ENCODE peak calls at places on chromosomes 1 and 21, in eight cellular contexts. F is heart left ventricle; H is mammary epithelial cell; A is CD4-positive, alpha-beta T cell; Q is psoas muscle; Y is CD4-positive, CD25-positive, alpha-beta regulatory T cell; D is prostate gland; B is IMR-90. E is an unnamed sample.

GRCh38 chr1:222546548-222547259 is 1.2 kb downstream of the HHIPL2 start:
- DNase-seq in F (no peak), H (peak; percentile 88), A (no peak), Q (no peak), Y (no peak), D (no peak), B (peak; percentile 83), E (peak; percentile 54)

GRCh38 chr1:183090386-183091006 is 67.3 kb downstream of the LAMC1 start:
- DNase-seq in F (peak; percentile 75), H (no peak), A (no peak), Q (peak; percentile 54), Y (no peak), D (peak; percentile 8), B (peak; percentile 82), E (peak; percentile 50)

GRCh38 chr1:55034476-55035133 is 4.7 kb upstream of the PCSK9 start:
- DNase-seq in F (no peak), H (no peak), A (no peak), Q (no peak), Y (no peak), D (no peak), B (no peak), E (peak; percentile 52)

GRCh38 chr21:45080232-45080631 is 5.9 kb downstream of the ADARB1 start:
- DNase-seq in F (no peak), H (no peak), A (no peak), Q (no peak), Y (no peak), D (no peak), B (no peak), E (no peak)

GRCh38 chr1:16111771-16112557 is 38.5 kb upstream of the FAM131C start:
- DNase-seq in F (peak; percentile 71), H (no peak), A (no peak), Q (no peak), Y (no peak), D (no peak), B (peak; percentile 87), E (peak; percentile 71)

GRCh38 chr1:86155061-86155806 is 1.3 kb downstream of the COL24A1 start:
- DNase-seq in F (peak; percentile 49), H (no peak), A (no peak), Q (peak; percentile 46), Y (no peak), D (no peak), B (no peak), E (peak; percentile 60)

GRCh38 chr1:192801451-192801850 is 7.4 kb upstream of the RGS2 start:
- DNase-seq in F (no peak), H (no peak), A (no peak), Q (no peak), Y (no peak), D (no peak), B (peak; percentile 34), E (no peak)

GRCh38 chr1:57034713-57035112 is 68.9 kb upstream of the C8B start:
- DNase-seq in F (no peak), H (no peak), A (no peak), Q (no peak), Y (no peak), D (no peak), B (no peak), E (no peak)

GRCh38 chr1:174160603-174161002 is 1.3 kb downstream of the RABGAP1L start:
- DNase-seq in F (no peak), H (no peak), A (no peak), Q (no peak), Y (no peak), D (no peak), B (no peak), E (no peak)

GRCh38 chr1:113995382-113995781 is 16.1 kb downstream of the OLFML3 start:
- DNase-seq in F (no peak), H (no peak), A (no peak), Q (no peak), Y (no peak), D (no peak), B (no peak), E (no peak)

GRCh38 chr1:229106526-229107105 is 164.3 kb upstream of the RAB4A start:
- DNase-seq in F (no peak), H (no peak), A (no peak), Q (no peak), Y (no peak), D (peak; percentile 33), B (no peak), E (no peak)

GRCh38 chr1:229107302-229107815 is 163.6 kb upstream of the RAB4A start:
- DNase-seq in F (no peak), H (no peak), A (no peak), Q (no peak), Y (no peak), D (no peak), B (no peak), E (no peak)

GRCh38 chr1:229108598-229109201 is 162.2 kb upstream of the RAB4A start:
- DNase-seq in F (no peak), H (no peak), A (no peak), Q (no peak), Y (no peak), D (no peak), B (no peak), E (peak; percentile 72)

GRCh38 chr1:229109320-229109761 is 161.6 kb upstream of the RAB4A start:
- DNase-seq in F (no peak), H (no peak), A (no peak), Q (no peak), Y (no peak), D (peak; percentile 58), B (no peak), E (no peak)

GRCh38 chr1:229107972-229108371 is 162.9 kb upstream of the RAB4A start:
- DNase-seq in F (no peak), H (no peak), A (no peak), Q (no peak), Y (no peak), D (no peak), B (no peak), E (no peak)
- H3K27ac ChIP-seq in F (no peak overlapping the region), H (no peak overlapping the region), A (no peak overlapping the region), Q (no peak overlapping the region), Y (no peak overlapping the region), D (no peak overlapping the region), B (no peak overlapping the region), E (peak overlapping the region; percentile 98)

GRCh38 chr21:35311985-35312384 is 262.9 kb upstream of the RUNX1 start:
- DNase-seq in F (no peak), H (no peak), A (no peak), Q (no peak), Y (no peak), D (no peak), B (no peak), E (no peak)

GRCh38 chr21:35316456-35316855 is 267.4 kb upstream of the RUNX1 start:
- DNase-seq in F (no peak), H (no peak), A (no peak), Q (no peak), Y (no peak), D (no peak), B (no peak), E (no peak)

GRCh38 chr21:35316933-35317332 is 267.8 kb upstream of the RUNX1 start:
- DNase-seq in F (no peak), H (no peak), A (no peak), Q (no peak), Y (no peak), D (no peak), B (peak; percentile 86), E (no peak)

GRCh38 chr21:35319684-35320083 is 270.6 kb upstream of the RUNX1 start:
- DNase-seq in F (no peak), H (peak; percentile 50), A (no peak), Q (no peak), Y (no peak), D (no peak), B (no peak), E (no peak)

GRCh38 chr21:35314896-35315582 is 265.9 kb upstream of the RUNX1 start:
- DNase-seq in F (no peak), H (no peak), A (no peak), Q (no peak), Y (no peak), D (no peak), B (peak; percentile 45), E (no peak)
- H3K27me3 ChIP-seq in F (no peaks in the 10 kb centered on the region), H (no peaks in the 10 kb centered on the region), A (no peaks in the 10 kb centered on the region), Q (no peaks in the 10 kb centered on the region), Y (no peaks in the 10 kb centered on the region), D (no peaks in the 10 kb centered on the region), B (no peaks in the 10 kb centered on the region), E (no peaks in the 10 kb centered on the region)

GRCh38 chr1:21249940-21250493 is 40.2 kb downstream of the ECE1 start:
- DNase-seq in F (no peak), H (no peak), A (no peak), Q (no peak), Y (no peak), D (no peak), B (no peak), E (no peak)

GRCh38 chr1:21247892-21248715 is 42.2 kb downstream of the ECE1 start:
- DNase-seq in F (no peak), H (no peak), A (no peak), Q (no peak), Y (no peak), D (no peak), B (no peak), E (no peak)

GRCh38 chr1:21254335-21254951 is 35.8 kb downstream of the ECE1 start:
- DNase-seq in F (peak; percentile 57), H (no peak), A (no peak), Q (peak; percentile 72), Y (no peak), D (no peak), B (peak; percentile 33), E (peak; percentile 83)

GRCh38 chr1:21255284-21255942 is 34.9 kb downstream of the ECE1 start:
- DNase-seq in F (peak; percentile 92), H (peak; percentile 72), A (peak; percentile 81), Q (peak; percentile 91), Y (peak; percentile 83), D (peak; percentile 90), B (peak; percentile 79), E (peak; percentile 94)

GRCh38 chr1:21251773-21252471 is 38.3 kb downstream of the ECE1 start:
- DNase-seq in F (peak; percentile 41), H (peak; percentile 96), A (no peak), Q (no peak), Y (no peak), D (peak; percentile 85), B (peak; percentile 96), E (peak; percentile 88)
- H3K27ac ChIP-seq in F (peak overlapping the region; percentile 34), H (peak overlapping the region; percentile 88), A (no peak overlapping the region), Q (no peak overlapping the region), Y (no peak overlapping the region), D (peak overlapping the region; percentile 79), B (no peak overlapping the region), E (peak overlapping the region; percentile 99)

DNA sequence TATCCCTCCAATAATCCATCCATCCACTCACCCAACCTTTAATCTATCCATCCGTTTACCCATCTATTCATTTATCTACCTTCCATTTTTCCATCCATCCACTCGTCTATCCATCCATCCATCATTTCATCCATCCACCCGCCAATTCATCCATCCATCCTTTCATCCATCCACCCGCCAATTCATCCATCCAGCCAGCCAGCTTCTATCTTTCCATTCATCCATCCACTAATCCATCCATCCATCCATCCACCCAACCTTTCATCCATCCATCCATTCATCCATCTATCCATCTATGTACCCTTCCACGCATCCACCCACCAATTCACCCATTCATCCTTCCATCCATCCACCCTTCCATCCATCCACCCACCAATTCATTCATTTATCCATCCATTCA is 10.5 kb upstream of the CASZ1 start:
- DNase-seq in F (no peak), H (no peak), A (no peak), Q (no peak), Y (no peak), D (no peak), B (no peak), E (no peak)
- H3K27me3 ChIP-seq in F (no peaks in the 10 kb centered on the region), H (no peaks in the 10 kb centered on the region), A (peaks cover 25% of the 10 kb centered on the region), Q (peaks cover 2% of the 10 kb centered on the region), Y (peaks cover 4% of the 10 kb centered on the region), D (no peaks in the 10 kb centered on the region), B (peaks cover 75% of the 10 kb centered on the region), E (no peaks in the 10 kb centered on the region)